ENCODE peak calls at places on chromosomes 2 and 18, in seven cellular contexts. X is aorta, V is tibial nerve, Z is NCI-H1092, K is HTR-8/SVneo, T is kidney epithelial cell, I is Caki2. M is an unnamed sample.

GRCh38 chr2:157866202-157866601 is 9.9 kb downstream of the ACVR1 start:
- DNase-seq in X (no peak), I (no peak), V (no peak), Z (no peak), T (no peak), K (no peak), M (no peak)

GRCh38 chr2:239168575-239168974 is 232.2 kb downstream of the HDAC4 start:
- DNase-seq in K (no peak), X (peak), Z (no peak), V (no peak), T (no peak), I (no peak), M (no peak)

GRCh38 chr2:42954227-42954962 is 162.0 kb upstream of the HAAO start:
- DNase-seq in K (no peak), X (no peak), I (peak), V (no peak), Z (no peak), T (no peak), M (peak)

GRCh38 chr2:159071190-159071915 is 102.9 kb downstream of the TANC1 start:
- DNase-seq in T (no peak), V (no peak), Z (no peak), X (no peak), I (no peak), K (no peak), M (no peak)

GRCh38 chr18:69002233-69002632 is 204.4 kb downstream of the CCDC102B start:
- DNase-seq in X (no peak), K (no peak), V (no peak), Z (no peak), I (no peak), T (no peak), M (peak)

GRCh38 chr2:219452361-219453317 is 18.0 kb downstream of the SPEG start:
- DNase-seq in K (peak), Z (peak), I (peak), T (peak), X (peak), V (peak), M (peak)

GRCh38 chr2:18262601-18263000 is 297.9 kb downstream of the RDH14 start:
- DNase-seq in V (no peak), I (no peak), K (no peak), X (no peak), T (no peak), Z (no peak), M (no peak)

GRCh38 chr18:68316636-68317035 is 398.3 kb downstream of the TMX3 start:
- DNase-seq in I (no peak), Z (no peak), T (no peak), X (no peak), K (peak), V (no peak), M (peak)

GRCh38 chr2:191582355-191582754 is 95.6 kb upstream of the NABP1 start:
- DNase-seq in Z (no peak), V (no peak), T (peak), X (no peak), K (peak), I (peak), M (peak)

GRCh38 chr2:182509-183122 is 81.2 kb downstream of the SH3YL1 start:
- DNase-seq in K (no peak), T (no peak), X (no peak), I (no peak), V (no peak), Z (no peak), M (peak)

GRCh38 chr2:151063271-151063670 is 198.4 kb downstream of the RBM43 start:
- DNase-seq in X (no peak), V (no peak), T (no peak), Z (no peak), K (peak), I (no peak), M (no peak)

GRCh38 chr18:46488472-46489213 is 168.4 kb downstream of the LOXHD1 start:
- DNase-seq in K (no peak), T (no peak), X (no peak), V (no peak), Z (no peak), I (no peak), M (no peak)

GRCh38 chr2:219613671-219614070 is 13.8 kb upstream of the SLC4A3 start:
- DNase-seq in K (no peak), V (no peak), Z (no peak), I (no peak), X (no peak), T (no peak), M (no peak)

GRCh38 chr2:233966388-233966787 is 49.2 kb downstream of the TRPM8 start:
- DNase-seq in K (no peak), I (no peak), T (no peak), V (no peak), Z (no peak), X (no peak), M (no peak)

GRCh38 chr2:11344956-11345671 is 678 bp upstream of the ROCK2 start:
- DNase-seq in Z (no peak), V (peak), I (peak), X (peak), T (no peak), K (peak), M (peak)

GRCh38 chr2:16025876-16026640 is 85.7 kb downstream of the MYCN start:
- DNase-seq in T (no peak), I (no peak), X (no peak), K (no peak), V (no peak), Z (no peak), M (no peak)

GRCh38 chr18:3508576-3509559 is 58.9 kb downstream of the TGIF1 start:
- DNase-seq in I (peak), V (no peak), K (no peak), T (no peak), X (no peak), Z (no peak), M (peak)

GRCh38 chr2:2597712-2598111 is 266.6 kb upstream of the MYT1L start:
- DNase-seq in T (no peak), K (no peak), X (no peak), V (no peak), I (no peak), Z (no peak), M (no peak)

GRCh38 chr2:119156105-119156890 is 2.3 kb downstream of the C1QL2 start:
- DNase-seq in K (no peak), I (no peak), Z (no peak), V (no peak), X (no peak), T (no peak), M (no peak)